ENCODE peak calls at places on chromosomes 16 and 17, in five cellular contexts. U is C1 segment of cervical spinal cord, C is neural progenitor cell, L is SHP77, P is mammary epithelial cell. V is an unnamed sample.

GRCh38 chr17:57880086-57880456 is 30.2 kb upstream of the MRPS23 start:
- DNase-seq in U (no peak), C (no peak), L (no peak), P (peak; percentile 60), V (no peak)

GRCh38 chr16:50153648-50154368 is 702 bp downstream of the TENT4B start:
- DNase-seq in U (no peak), C (peak; percentile 46), L (no peak), P (peak; percentile 11), V (no peak)

GRCh38 chr17:28206292-28206691 is 112.7 kb upstream of the TMEM97 start:
- DNase-seq in U (no peak), C (no peak), L (no peak), P (no peak), V (no peak)

GRCh38 chr17:39695089-39695474 is 4.8 kb upstream of the ERBB2 start:
- DNase-seq in U (no peak), C (peak; percentile 47), L (no peak), P (no peak), V (no peak)

GRCh38 chr16:11045846-11046245 is 101.5 kb downstream of the CLEC16A start:
- DNase-seq in U (no peak), C (no peak), L (no peak), P (no peak), V (no peak)

GRCh38 chr17:47895254-47895855 is 681 bp upstream of the SP2 start:
- DNase-seq in U (no peak), C (no peak), L (no peak), P (peak; percentile 34), V (no peak)

GRCh38 chr17:11869680-11870394 is 127.4 kb downstream of the ZNF18 start:
- DNase-seq in U (no peak), C (no peak), L (no peak), P (no peak), V (no peak)

GRCh38 chr16:63806794-63807506 is 1314.9 kb downstream of the CDH11 start:
- DNase-seq in U (no peak), C (no peak), L (no peak), P (peak; percentile 42), V (no peak)

GRCh38 chr16:728131-728889 is 1.4 kb downstream of the HAGHL start:
- DNase-seq in U (no peak), C (peak; percentile 72), L (no peak), P (peak; percentile 82), V (peak; percentile 84)

GRCh38 chr17:38333635-38334295 is 10.0 kb downstream of the GPR179 start:
- DNase-seq in U (no peak), C (peak; percentile 83), L (peak; percentile 54), P (no peak), V (peak; percentile 37)

GRCh38 chr17:44961921-44962350 is 6.2 kb downstream of the C1QL1 start:
- DNase-seq in U (no peak), C (no peak), L (no peak), P (no peak), V (no peak)

GRCh38 chr17:5770556-5771270 is 186.4 kb upstream of the NLRP1 start:
- DNase-seq in U (no peak), C (peak; percentile 18), L (no peak), P (no peak), V (no peak)

GRCh38 chr17:69246726-69247375 is 18.2 kb upstream of the ABCA10 start:
- DNase-seq in U (no peak), C (peak; percentile 60), L (peak; percentile 20), P (peak; percentile 24), V (no peak)

GRCh38 chr17:3866269-3866668 is 20.2 kb upstream of the NCBP3 start:
- DNase-seq in U (no peak), C (no peak), L (no peak), P (no peak), V (peak; percentile 47)

GRCh38 chr16:2019500-2019899 is at the start of gene NPW:
- DNase-seq in U (no peak), C (peak; percentile 56), L (no peak), P (no peak), V (no peak)

GRCh38 chr16:85615014-85615851 is 2.1 kb downstream of the GSE1 start:
- DNase-seq in U (no peak), C (peak; percentile 86), L (no peak), P (peak; percentile 52), V (no peak)

V was measured in head of caudate nucleus.